ENCODE peak calls at places on chromosomes 6 and 20, in four cellular contexts. A is progenitor cell of endocrine pancreas, G is psoas muscle, Y is fibroblast of villous mesenchyme. O is an unnamed sample.

GRCh38 chr6:26003102-26003694 is 40.6 kb downstream of the TRIM38 start:
- DNase-seq in A (peak), G (peak), Y (peak), O (peak)

GRCh38 chr20:7695622-7696021 is 244.6 kb downstream of the HAO1 start:
- DNase-seq in A (no peak), G (no peak), Y (peak), O (no peak)

GRCh38 chr6:97294451-97294850 is 11.4 kb upstream of the MMS22L start:
- DNase-seq in A (no peak), G (no peak), Y (peak), O (no peak)

GRCh38 chr6:74320076-74320475 is 624.1 kb downstream of the CD109 start:
- DNase-seq in A (no peak), G (no peak), Y (peak), O (no peak)

GRCh38 chr6:153059757-153060156 is 57.2 kb upstream of the MTRF1L start:
- DNase-seq in A (no peak), G (no peak), Y (no peak), O (no peak)

GRCh38 chr6:98343004-98343403 is 491.4 kb upstream of the POU3F2 start:
- DNase-seq in A (no peak), G (no peak), Y (no peak), O (no peak)

GRCh38 chr6:158697798-158698197 is 47.9 kb downstream of the SYTL3 start:
- DNase-seq in A (no peak), G (no peak), Y (peak), O (no peak)

GRCh38 chr20:38700926-38701325 is 23.4 kb upstream of the SLC32A1 start:
- DNase-seq in A (no peak), G (no peak), Y (no peak), O (no peak)

GRCh38 chr6:101626264-101626663 is 232.8 kb downstream of the GRIK2 start:
- DNase-seq in A (no peak), G (no peak), Y (no peak), O (no peak)

GRCh38 chr6:109527989-109528388 is 45.0 kb upstream of the ZBTB24 start:
- DNase-seq in A (no peak), G (no peak), Y (no peak), O (no peak)

GRCh38 chr6:5054427-5054873 is 30.7 kb upstream of the PPP1R3G start:
- DNase-seq in A (no peak), G (no peak), Y (peak), O (no peak)

GRCh38 chr6:154407440-154407839 is 50.8 kb upstream of the IPCEF1 start:
- DNase-seq in A (no peak), G (no peak), Y (no peak), O (no peak)

GRCh38 chr20:63565699-63566335 is 8.2 kb downstream of the HELZ2 start:
- DNase-seq in A (no peak), G (no peak), Y (no peak), O (no peak)

GRCh38 chr6:3770023-3770422 is 18.5 kb upstream of the PXDC1 start:
- DNase-seq in A (no peak), G (no peak), Y (no peak), O (no peak)

GRCh38 chr6:138774370-138774769 is 801 bp downstream of the CCDC28A start:
- DNase-seq in A (no peak), G (no peak), Y (no peak), O (no peak)

GRCh38 chr6:128527375-128527774 is 7.0 kb upstream of the PTPRK start:
- DNase-seq in A (no peak), G (no peak), Y (no peak), O (no peak)

GRCh38 chr20:58855506-58856314 is 3.2 kb downstream of the GNAS start:
- DNase-seq in A (no peak), G (no peak), Y (no peak), O (no peak)

GRCh38 chr20:37564388-37565133 is 36.9 kb upstream of the BLCAP start:
- DNase-seq in A (peak), G (peak), Y (peak), O (peak)

GRCh38 chr6:69867075-69867911 is 937 bp downstream of the COL19A1 start:
- DNase-seq in A (peak), G (peak), Y (peak), O (peak)

GRCh38 chr6:8155259-8156012 is 53.1 kb upstream of the EEF1E1 start:
- DNase-seq in A (no peak), G (no peak), Y (no peak), O (no peak)

GRCh38 chr20:19806806-19807691 is 49.0 kb downstream of the RIN2 start:
- DNase-seq in A (no peak), G (no peak), Y (peak), O (no peak)

GRCh38 chr6:1380625-1381396 is 8.6 kb upstream of the FOXF2 start:
- DNase-seq in A (no peak), G (no peak), Y (no peak), O (no peak)

GRCh38 chr20:25224941-25225340 is 22.9 kb upstream of the PYGB start:
- DNase-seq in A (no peak), G (no peak), Y (no peak), O (no peak)

GRCh38 chr20:5448449-5449118 is 131.8 kb upstream of the PROKR2 start:
- DNase-seq in A (peak), G (no peak), Y (peak), O (peak)

GRCh38 chr6:88177961-88178464 is 11.9 kb upstream of the CNR1 start:
- DNase-seq in A (no peak), G (no peak), Y (peak), O (no peak)

GRCh38 chr6:151240861-151241642 is 1.3 kb downstream of the AKAP12 start:
- DNase-seq in A (peak), G (peak), Y (peak), O (peak)

GRCh38 chr6:37131104-37131959 is 38.6 kb upstream of the PIM1 start:
- DNase-seq in A (no peak), G (peak), Y (peak), O (peak)

GRCh38 chr6:149170564-149171452 is 146.7 kb upstream of the TAB2 start:
- DNase-seq in A (no peak), G (peak), Y (peak), O (no peak)

GRCh38 chr20:3612795-3613560 is 50.2 kb downstream of the GFRA4 start:
- DNase-seq in A (no peak), G (no peak), Y (peak), O (no peak)

GRCh38 chr6:136095961-136096360 is 154.2 kb downstream of the MTFR2 start:
- DNase-seq in A (no peak), G (peak), Y (peak), O (peak)

GRCh38 chr6:30100585-30101422 is 12.1 kb downstream of the TRIM31 start:
- DNase-seq in A (no peak), G (peak), Y (no peak), O (peak)

GRCh38 chr6:108113557-108114519 is 39.3 kb upstream of the OSTM1 start:
- DNase-seq in A (peak), G (no peak), Y (peak), O (peak)

GRCh38 chr6:75933387-75933975 is 139.0 kb downstream of the IMPG1 start:
- DNase-seq in A (no peak), G (no peak), Y (no peak), O (no peak)

GRCh38 chr6:75935473-75935793 is 137.0 kb downstream of the IMPG1 start:
- DNase-seq in A (no peak), G (no peak), Y (no peak), O (no peak)

GRCh38 chr6:75932067-75932466 is 140.4 kb downstream of the IMPG1 start:
- DNase-seq in A (peak), G (no peak), Y (peak), O (no peak)

GRCh38 chr6:75936682-75937081 is 135.8 kb downstream of the IMPG1 start:
- DNase-seq in A (no peak), G (no peak), Y (no peak), O (no peak)

DNA sequence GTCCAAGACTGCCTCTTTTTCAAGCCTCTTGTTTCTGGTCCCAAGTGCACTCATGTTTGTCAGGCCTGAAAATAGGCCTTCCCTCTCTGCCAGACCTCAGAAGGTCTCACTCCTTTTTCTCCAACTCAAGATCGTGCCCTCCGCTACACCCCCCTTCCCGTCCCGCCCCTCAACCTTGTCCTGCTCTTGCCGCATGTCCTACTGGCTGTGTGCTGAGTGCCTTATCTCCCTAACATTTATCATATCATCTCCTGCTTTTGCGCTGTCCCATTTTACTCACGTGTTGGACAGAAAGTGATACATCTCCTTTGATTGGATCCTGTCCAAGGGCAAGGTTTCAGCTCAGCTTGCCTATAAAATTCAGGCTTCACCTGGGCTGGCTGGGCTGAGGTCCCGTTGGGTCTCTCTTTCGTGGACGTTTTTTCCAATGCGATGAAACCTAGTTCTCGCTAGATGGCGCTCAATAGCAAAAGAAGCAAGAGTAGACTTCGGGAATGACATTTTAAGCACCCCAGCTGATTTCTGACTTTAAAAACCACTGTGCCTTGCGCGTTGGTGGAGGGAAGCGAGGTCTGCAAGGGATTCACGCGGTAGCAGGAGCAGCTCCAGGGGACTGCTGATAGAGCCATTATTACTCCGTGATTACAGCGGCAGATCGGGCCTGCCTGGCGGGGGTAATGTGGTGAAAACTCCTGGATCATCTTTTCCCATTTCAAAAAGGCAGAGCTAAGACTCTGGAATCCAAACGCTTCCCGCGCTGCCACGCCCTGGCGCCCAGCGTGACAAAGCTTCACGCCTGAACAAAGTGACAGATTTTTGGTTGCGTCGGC is 137.6 kb downstream of the IMPG1 start:
- DNase-seq in A (peak), G (no peak), Y (peak), O (peak)
- TF ChIP-seq CTCF in A (peak), G (peak), Y (peak), O (peak)

DNA sequence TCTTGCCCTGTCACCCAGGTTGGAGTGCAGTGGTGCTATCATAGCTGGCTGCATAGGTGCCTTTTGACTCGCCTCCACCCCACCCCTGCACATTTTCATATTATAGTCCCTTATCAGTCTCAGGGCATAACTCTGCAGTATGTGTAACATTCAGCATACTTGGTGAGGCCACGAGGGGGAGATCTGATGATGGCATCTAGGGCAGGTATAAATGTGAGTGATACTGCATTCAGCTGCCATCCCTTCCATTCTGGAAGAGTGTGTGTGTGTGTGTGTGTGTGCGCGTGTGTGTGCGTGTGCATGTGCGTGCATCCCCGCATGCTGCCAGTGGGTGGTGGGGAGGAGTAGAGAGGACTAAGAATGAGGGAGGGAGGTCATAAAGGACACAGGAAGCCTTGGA is 81.4 kb downstream of the JARID2 start:
- DNase-seq in A (no peak), G (no peak), Y (no peak), O (no peak)
- TF ChIP-seq CTCF in A (peak), G (peak), Y (peak), O (peak)

GRCh38 chr20:663315-664090 is 10.5 kb upstream of the SRXN1 start:
- DNase-seq in A (no peak), G (no peak), Y (no peak), O (no peak)

GRCh38 chr20:662289-663192 is 9.5 kb upstream of the SRXN1 start:
- DNase-seq in A (no peak), G (no peak), Y (no peak), O (no peak)

GRCh38 chr20:664151-664550 is 11.2 kb upstream of the SRXN1 start:
- DNase-seq in A (no peak), G (no peak), Y (no peak), O (no peak)

GRCh38 chr20:658731-659291 is 5.8 kb upstream of the SRXN1 start:
- DNase-seq in A (no peak), G (no peak), Y (no peak), O (no peak)

DNA sequence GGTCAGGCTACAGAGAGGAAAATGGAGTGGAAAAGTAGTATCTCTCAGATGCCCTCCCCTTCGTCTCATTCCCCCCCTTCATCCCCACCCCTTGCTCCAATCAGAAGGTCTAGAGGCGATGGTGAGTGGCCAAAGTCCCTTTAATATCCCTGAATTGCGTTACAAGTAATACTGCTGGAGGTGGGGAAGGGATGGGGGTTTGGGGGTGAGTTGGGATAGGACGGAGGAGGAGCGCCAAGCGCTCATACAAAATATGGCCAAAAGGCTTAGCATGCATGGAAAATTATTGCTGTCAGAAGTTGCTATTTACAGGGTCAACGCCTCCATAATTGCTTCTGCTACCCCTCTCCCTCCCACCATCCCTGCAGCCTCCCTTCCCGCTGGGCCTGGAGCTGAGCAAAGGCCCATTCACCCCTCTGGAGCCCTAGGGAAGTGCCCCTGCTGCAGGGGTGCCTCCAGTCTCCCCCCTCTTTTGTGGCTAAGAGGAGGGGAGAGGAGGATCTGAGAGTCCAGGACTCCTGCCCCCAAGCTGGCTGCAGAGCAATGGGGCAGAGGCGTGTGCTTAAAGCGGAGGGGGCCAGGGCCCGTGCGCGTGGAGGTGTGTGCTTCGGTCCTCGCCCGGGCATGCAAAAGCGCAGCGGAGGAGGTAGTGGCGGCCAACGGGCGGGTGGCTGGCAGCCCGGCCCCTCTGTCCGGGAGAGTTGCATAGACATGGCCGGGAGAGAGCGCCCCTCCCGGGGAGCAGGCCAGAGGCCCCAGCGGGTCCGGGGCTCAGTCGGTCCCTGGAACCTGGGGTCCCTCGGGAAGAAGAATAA is 8.7 kb upstream of the SRXN1 start:
- DNase-seq in A (no peak), G (no peak), Y (no peak), O (no peak)
- TF ChIP-seq CTCF in A (no peak), G (no peak), Y (no peak), O (no peak)

GRCh38 chr20:49964964-49965780 is 17.6 kb upstream of the SNAI1 start:
- DNase-seq in A (peak), G (no peak), Y (peak), O (no peak)
- TF ChIP-seq CTCF in A (peak), G (peak), Y (peak), O (no peak)

GRCh38 chr6:41073968-41074691 is 1.4 kb downstream of the NFYA start:
- DNase-seq in A (no peak), G (no peak), Y (peak), O (no peak)

GRCh38 chr6:41072836-41073202 is at the start of gene NFYA:
- DNase-seq in A (no peak), G (peak), Y (peak), O (peak)

GRCh38 chr6:41073203-41073967 is 611 bp downstream of the NFYA start:
- DNase-seq in A (peak), G (peak), Y (peak), O (peak)

GRCh38 chr6:41071501-41071922 is 644 bp downstream of the OARD1 start:
- DNase-seq in A (no peak), G (no peak), Y (no peak), O (no peak)

GRCh38 chr6:41071923-41072835 is at the start of gene OARD1:
- DNase-seq in A (peak), G (peak), Y (peak), O (peak)
- TF ChIP-seq CTCF in A (no peak), G (no peak), Y (no peak), O (no peak)

GRCh38 chr6:129672883-129673631 is 36.9 kb downstream of the ARHGAP18 start:
- DNase-seq in A (no peak), G (no peak), Y (peak), O (no peak)

GRCh38 chr6:129672345-129672691 is 37.7 kb downstream of the ARHGAP18 start:
- DNase-seq in A (no peak), G (no peak), Y (no peak), O (no peak)

GRCh38 chr6:129673758-129674157 is 36.2 kb downstream of the ARHGAP18 start:
- DNase-seq in A (no peak), G (no peak), Y (no peak), O (no peak)

GRCh38 chr6:129670634-129671033 is 39.3 kb downstream of the ARHGAP18 start:
- DNase-seq in A (no peak), G (no peak), Y (no peak), O (no peak)

DNA sequence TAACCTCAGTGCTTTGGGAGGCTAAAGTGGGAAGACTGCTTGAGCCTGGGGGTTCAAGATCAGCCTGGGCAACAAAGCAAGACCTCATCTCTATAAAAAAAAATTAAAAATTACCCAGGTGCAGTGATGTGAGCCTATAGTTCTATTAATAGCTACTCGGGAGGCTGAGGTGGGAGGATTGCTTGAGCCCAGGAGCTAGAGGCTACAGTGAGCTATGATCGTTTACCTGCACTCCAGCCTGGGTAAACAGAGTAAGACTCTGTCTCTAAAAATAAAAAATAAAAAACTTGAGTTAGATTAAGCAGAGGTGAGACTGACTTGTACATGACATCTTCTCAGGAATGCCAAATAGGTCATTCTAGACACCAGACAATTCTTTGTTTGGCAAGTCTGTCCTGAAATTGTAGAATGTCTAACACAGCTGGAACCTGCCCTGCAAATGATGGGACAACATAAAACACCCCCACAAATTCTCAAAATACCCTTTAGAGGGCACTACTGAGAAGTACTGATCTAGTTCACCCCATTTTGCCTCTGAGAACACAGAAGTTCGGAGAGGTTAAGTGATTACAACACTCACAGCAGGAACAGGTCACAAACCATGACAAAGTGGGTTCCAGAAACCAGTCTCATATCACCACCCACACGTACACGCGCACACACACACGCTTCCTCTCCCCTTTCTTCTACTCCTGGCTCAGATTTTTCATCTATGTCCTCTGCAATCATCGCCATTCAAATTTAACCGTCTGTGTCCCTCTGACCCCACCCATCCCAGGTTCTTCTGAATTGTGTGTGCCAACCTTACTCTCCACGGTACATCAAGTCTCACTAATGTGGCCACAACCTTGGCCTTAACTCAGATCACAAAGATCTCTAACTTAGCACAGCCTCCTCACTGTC is 38.3 kb downstream of the ARHGAP18 start:
- DNase-seq in A (no peak), G (no peak), Y (no peak), O (no peak)
- TF ChIP-seq CTCF in A (no peak), G (no peak), Y (no peak), O (no peak)

GRCh38 chr6:46186583-46186982 is 15.8 kb upstream of the ENPP5 start:
- DNase-seq in A (no peak), G (no peak), Y (no peak), O (no peak)

GRCh38 chr6:46189726-46190125 is 18.9 kb upstream of the ENPP5 start:
- DNase-seq in A (no peak), G (no peak), Y (no peak), O (no peak)

DNA sequence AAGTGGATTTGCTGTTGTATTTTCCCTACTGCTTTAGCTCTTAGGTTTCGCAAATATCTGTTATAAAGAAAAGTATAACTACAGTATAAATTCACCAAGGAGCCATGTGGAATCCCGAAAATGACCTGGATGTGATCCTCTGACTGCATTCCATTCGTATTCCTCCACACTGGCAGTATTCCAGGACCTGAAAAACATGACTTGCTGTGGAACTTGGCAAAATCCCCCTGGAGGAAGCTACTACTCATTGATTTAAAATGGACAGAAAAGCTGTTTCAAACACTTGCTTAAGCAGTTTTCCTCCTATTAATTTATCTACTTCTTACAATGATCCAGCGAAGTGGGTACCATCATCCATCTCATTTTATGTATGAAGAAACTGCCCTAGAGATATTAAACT is 13.3 kb upstream of the ENPP5 start:
- DNase-seq in A (no peak), G (no peak), Y (peak), O (no peak)
- TF ChIP-seq CTCF in A (no peak), G (peak), Y (no peak), O (no peak)